ENCODE peak calls at places on chromosomes 1 and 21, in seven cellular contexts. One of them, this sample, is unnamed.

GRCh38 chr21:39014751-39015150 is 168.5 kb downstream of the PSMG1 start:
- DNase-seq in stimulated activated CD4-positive, alpha-beta T cell treated with anti-CD3 and anti-CD28 coated beads, Interleukin-1b, Interleukin-23, amount 100 ng/mL, for 1 hour: no peak
- DNase-seq in epithelial cell of proximal tubule: no peak
- DNase-seq in stimulated activated CD8-positive, alpha-beta memory T cell treated with anti-CD3 and anti-CD28 coated beads, Interleukin-7, amount 100 ng/mL, for 4 hours: no peak
- DNase-seq in M059J: peak
- DNase-seq in stomach: no peak
- DNase-seq in H1: no peak
- DNase-seq in this sample: peak

GRCh38 chr1:216119600-216119999 is 303.6 kb downstream of the USH2A start:
- DNase-seq in M059J: peak
- DNase-seq in stimulated activated CD8-positive, alpha-beta memory T cell treated with anti-CD3 and anti-CD28 coated beads, Interleukin-7, amount 100 ng/mL, for 4 hours: no peak
- DNase-seq in epithelial cell of proximal tubule: peak
- DNase-seq in H1: no peak
- DNase-seq in stomach: no peak
- DNase-seq in stimulated activated CD4-positive, alpha-beta T cell treated with anti-CD3 and anti-CD28 coated beads, Interleukin-1b, Interleukin-23, amount 100 ng/mL, for 1 hour: no peak
- DNase-seq in this sample: peak

GRCh38 chr21:44789880-44790279 is 11.7 kb downstream of the UBE2G2 start:
- DNase-seq in stimulated activated CD4-positive, alpha-beta T cell treated with anti-CD3 and anti-CD28 coated beads, Interleukin-1b, Interleukin-23, amount 100 ng/mL, for 1 hour: no peak
- DNase-seq in M059J: peak
- DNase-seq in H1: no peak
- DNase-seq in stomach: no peak
- DNase-seq in epithelial cell of proximal tubule: no peak
- DNase-seq in stimulated activated CD8-positive, alpha-beta memory T cell treated with anti-CD3 and anti-CD28 coated beads, Interleukin-7, amount 100 ng/mL, for 4 hours: no peak
- DNase-seq in this sample: no peak

GRCh38 chr1:97864615-97865014 is 56.2 kb downstream of the DPYD start:
- DNase-seq in stimulated activated CD4-positive, alpha-beta T cell treated with anti-CD3 and anti-CD28 coated beads, Interleukin-1b, Interleukin-23, amount 100 ng/mL, for 1 hour: no peak
- DNase-seq in H1: no peak
- DNase-seq in stomach: no peak
- DNase-seq in M059J: no peak
- DNase-seq in epithelial cell of proximal tubule: no peak
- DNase-seq in stimulated activated CD8-positive, alpha-beta memory T cell treated with anti-CD3 and anti-CD28 coated beads, Interleukin-7, amount 100 ng/mL, for 4 hours: no peak
- DNase-seq in this sample: no peak

GRCh38 chr1:167756760-167757405 is 35.1 kb downstream of the MPZL1 start:
- DNase-seq in H1: no peak
- DNase-seq in stomach: no peak
- DNase-seq in stimulated activated CD4-positive, alpha-beta T cell treated with anti-CD3 and anti-CD28 coated beads, Interleukin-1b, Interleukin-23, amount 100 ng/mL, for 1 hour: no peak
- DNase-seq in epithelial cell of proximal tubule: no peak
- DNase-seq in M059J: no peak
- DNase-seq in stimulated activated CD8-positive, alpha-beta memory T cell treated with anti-CD3 and anti-CD28 coated beads, Interleukin-7, amount 100 ng/mL, for 4 hours: no peak
- DNase-seq in this sample: no peak

GRCh38 chr1:214187152-214187900 is 93.6 kb upstream of the SMYD2 start:
- DNase-seq in stimulated activated CD4-positive, alpha-beta T cell treated with anti-CD3 and anti-CD28 coated beads, Interleukin-1b, Interleukin-23, amount 100 ng/mL, for 1 hour: no peak
- DNase-seq in epithelial cell of proximal tubule: no peak
- DNase-seq in stomach: no peak
- DNase-seq in H1: no peak
- DNase-seq in M059J: no peak
- DNase-seq in stimulated activated CD8-positive, alpha-beta memory T cell treated with anti-CD3 and anti-CD28 coated beads, Interleukin-7, amount 100 ng/mL, for 4 hours: no peak
- DNase-seq in this sample: peak

GRCh38 chr1:247294282-247294681 is 37.4 kb downstream of the ZNF496 start:
- DNase-seq in stimulated activated CD8-positive, alpha-beta memory T cell treated with anti-CD3 and anti-CD28 coated beads, Interleukin-7, amount 100 ng/mL, for 4 hours: no peak
- DNase-seq in stomach: no peak
- DNase-seq in epithelial cell of proximal tubule: no peak
- DNase-seq in H1: no peak
- DNase-seq in stimulated activated CD4-positive, alpha-beta T cell treated with anti-CD3 and anti-CD28 coated beads, Interleukin-1b, Interleukin-23, amount 100 ng/mL, for 1 hour: no peak
- DNase-seq in M059J: peak
- DNase-seq in this sample: peak

GRCh38 chr1:240831922-240832321 is 220.0 kb upstream of the GREM2 start:
- DNase-seq in H1: no peak
- DNase-seq in stimulated activated CD4-positive, alpha-beta T cell treated with anti-CD3 and anti-CD28 coated beads, Interleukin-1b, Interleukin-23, amount 100 ng/mL, for 1 hour: no peak
- DNase-seq in epithelial cell of proximal tubule: no peak
- DNase-seq in stomach: no peak
- DNase-seq in stimulated activated CD8-positive, alpha-beta memory T cell treated with anti-CD3 and anti-CD28 coated beads, Interleukin-7, amount 100 ng/mL, for 4 hours: no peak
- DNase-seq in M059J: peak
- DNase-seq in this sample: no peak

GRCh38 chr1:156368889-156369684 is at the start of gene RHBG:
- DNase-seq in stimulated activated CD8-positive, alpha-beta memory T cell treated with anti-CD3 and anti-CD28 coated beads, Interleukin-7, amount 100 ng/mL, for 4 hours: no peak
- DNase-seq in stimulated activated CD4-positive, alpha-beta T cell treated with anti-CD3 and anti-CD28 coated beads, Interleukin-1b, Interleukin-23, amount 100 ng/mL, for 1 hour: no peak
- DNase-seq in epithelial cell of proximal tubule: no peak
- DNase-seq in M059J: peak
- DNase-seq in H1: no peak
- DNase-seq in stomach: peak
- DNase-seq in this sample: peak

GRCh38 chr1:8794605-8795004 is 22.8 kb downstream of the RERE start:
- DNase-seq in stimulated activated CD4-positive, alpha-beta T cell treated with anti-CD3 and anti-CD28 coated beads, Interleukin-1b, Interleukin-23, amount 100 ng/mL, for 1 hour: no peak
- DNase-seq in epithelial cell of proximal tubule: no peak
- DNase-seq in H1: no peak
- DNase-seq in stomach: no peak
- DNase-seq in stimulated activated CD8-positive, alpha-beta memory T cell treated with anti-CD3 and anti-CD28 coated beads, Interleukin-7, amount 100 ng/mL, for 4 hours: no peak
- DNase-seq in M059J: no peak
- DNase-seq in this sample: no peak

GRCh38 chr1:15304708-15305326 is 57.8 kb downstream of the FHAD1 start:
- DNase-seq in stomach: peak
- DNase-seq in M059J: peak
- DNase-seq in stimulated activated CD4-positive, alpha-beta T cell treated with anti-CD3 and anti-CD28 coated beads, Interleukin-1b, Interleukin-23, amount 100 ng/mL, for 1 hour: peak
- DNase-seq in stimulated activated CD8-positive, alpha-beta memory T cell treated with anti-CD3 and anti-CD28 coated beads, Interleukin-7, amount 100 ng/mL, for 4 hours: peak
- DNase-seq in epithelial cell of proximal tubule: peak
- DNase-seq in H1: peak
- DNase-seq in this sample: peak

GRCh38 chr21:15732290-15732995 is 2.7 kb downstream of the USP25 start:
- DNase-seq in stimulated activated CD4-positive, alpha-beta T cell treated with anti-CD3 and anti-CD28 coated beads, Interleukin-1b, Interleukin-23, amount 100 ng/mL, for 1 hour: no peak
- DNase-seq in stomach: no peak
- DNase-seq in M059J: peak
- DNase-seq in H1: no peak
- DNase-seq in stimulated activated CD8-positive, alpha-beta memory T cell treated with anti-CD3 and anti-CD28 coated beads, Interleukin-7, amount 100 ng/mL, for 4 hours: no peak
- DNase-seq in epithelial cell of proximal tubule: no peak
- DNase-seq in this sample: no peak

GRCh38 chr1:2210786-2211185 is 16.2 kb upstream of the FAAP20 start:
- DNase-seq in H1: no peak
- DNase-seq in stimulated activated CD8-positive, alpha-beta memory T cell treated with anti-CD3 and anti-CD28 coated beads, Interleukin-7, amount 100 ng/mL, for 4 hours: no peak
- DNase-seq in stomach: no peak
- DNase-seq in M059J: no peak
- DNase-seq in epithelial cell of proximal tubule: no peak
- DNase-seq in stimulated activated CD4-positive, alpha-beta T cell treated with anti-CD3 and anti-CD28 coated beads, Interleukin-1b, Interleukin-23, amount 100 ng/mL, for 1 hour: no peak
- DNase-seq in this sample: no peak

GRCh38 chr1:89990976-89991831 is 3.7 kb upstream of the ZNF326 start:
- DNase-seq in stomach: no peak
- DNase-seq in epithelial cell of proximal tubule: no peak
- DNase-seq in stimulated activated CD8-positive, alpha-beta memory T cell treated with anti-CD3 and anti-CD28 coated beads, Interleukin-7, amount 100 ng/mL, for 4 hours: no peak
- DNase-seq in stimulated activated CD4-positive, alpha-beta T cell treated with anti-CD3 and anti-CD28 coated beads, Interleukin-1b, Interleukin-23, amount 100 ng/mL, for 1 hour: no peak
- DNase-seq in M059J: peak
- DNase-seq in H1: no peak
- DNase-seq in this sample: no peak

GRCh38 chr1:77412794-77413530 is 131.1 kb downstream of the AK5 start:
- DNase-seq in M059J: peak
- DNase-seq in stimulated activated CD8-positive, alpha-beta memory T cell treated with anti-CD3 and anti-CD28 coated beads, Interleukin-7, amount 100 ng/mL, for 4 hours: no peak
- DNase-seq in stomach: no peak
- DNase-seq in epithelial cell of proximal tubule: no peak
- DNase-seq in stimulated activated CD4-positive, alpha-beta T cell treated with anti-CD3 and anti-CD28 coated beads, Interleukin-1b, Interleukin-23, amount 100 ng/mL, for 1 hour: no peak
- DNase-seq in H1: no peak
- DNase-seq in this sample: no peak

GRCh38 chr1:221979461-221980032 is 237.7 kb upstream of the DUSP10 start:
- DNase-seq in H1: no peak
- DNase-seq in M059J: no peak
- DNase-seq in stimulated activated CD8-positive, alpha-beta memory T cell treated with anti-CD3 and anti-CD28 coated beads, Interleukin-7, amount 100 ng/mL, for 4 hours: no peak
- DNase-seq in stimulated activated CD4-positive, alpha-beta T cell treated with anti-CD3 and anti-CD28 coated beads, Interleukin-1b, Interleukin-23, amount 100 ng/mL, for 1 hour: no peak
- DNase-seq in stomach: no peak
- DNase-seq in epithelial cell of proximal tubule: no peak
- DNase-seq in this sample: no peak

GRCh38 chr1:231534703-231535159 is 6.3 kb downstream of the TSNAX start:
- DNase-seq in stimulated activated CD8-positive, alpha-beta memory T cell treated with anti-CD3 and anti-CD28 coated beads, Interleukin-7, amount 100 ng/mL, for 4 hours: no peak
- DNase-seq in stimulated activated CD4-positive, alpha-beta T cell treated with anti-CD3 and anti-CD28 coated beads, Interleukin-1b, Interleukin-23, amount 100 ng/mL, for 1 hour: no peak
- DNase-seq in M059J: no peak
- DNase-seq in H1: no peak
- DNase-seq in epithelial cell of proximal tubule: no peak
- DNase-seq in stomach: no peak
- DNase-seq in this sample: no peak

GRCh38 chr1:160365325-160365724 is 1.5 kb upstream of the NHLH1 start:
- DNase-seq in H1: no peak
- DNase-seq in epithelial cell of proximal tubule: no peak
- DNase-seq in stomach: no peak
- DNase-seq in M059J: no peak
- DNase-seq in stimulated activated CD8-positive, alpha-beta memory T cell treated with anti-CD3 and anti-CD28 coated beads, Interleukin-7, amount 100 ng/mL, for 4 hours: no peak
- DNase-seq in stimulated activated CD4-positive, alpha-beta T cell treated with anti-CD3 and anti-CD28 coated beads, Interleukin-1b, Interleukin-23, amount 100 ng/mL, for 1 hour: no peak
- DNase-seq in this sample: no peak

GRCh38 chr21:45982256-45982757 is 737 bp downstream of the COL6A1 start:
- DNase-seq in M059J: peak
- DNase-seq in stimulated activated CD8-positive, alpha-beta memory T cell treated with anti-CD3 and anti-CD28 coated beads, Interleukin-7, amount 100 ng/mL, for 4 hours: no peak
- DNase-seq in H1: no peak
- DNase-seq in stimulated activated CD4-positive, alpha-beta T cell treated with anti-CD3 and anti-CD28 coated beads, Interleukin-1b, Interleukin-23, amount 100 ng/mL, for 1 hour: no peak
- DNase-seq in stomach: no peak
- DNase-seq in epithelial cell of proximal tubule: no peak
- DNase-seq in this sample: no peak

GRCh38 chr1:117671781-117672501 is 66.1 kb downstream of the TENT5C start:
- DNase-seq in epithelial cell of proximal tubule: no peak
- DNase-seq in stimulated activated CD8-positive, alpha-beta memory T cell treated with anti-CD3 and anti-CD28 coated beads, Interleukin-7, amount 100 ng/mL, for 4 hours: no peak
- DNase-seq in stomach: peak
- DNase-seq in stimulated activated CD4-positive, alpha-beta T cell treated with anti-CD3 and anti-CD28 coated beads, Interleukin-1b, Interleukin-23, amount 100 ng/mL, for 1 hour: no peak
- DNase-seq in M059J: peak
- DNase-seq in H1: no peak
- DNase-seq in this sample: peak

GRCh38 chr1:147919881-147920280 is 8.3 kb upstream of the GPR89B start:
- DNase-seq in H1: no peak
- DNase-seq in stimulated activated CD8-positive, alpha-beta memory T cell treated with anti-CD3 and anti-CD28 coated beads, Interleukin-7, amount 100 ng/mL, for 4 hours: no peak
- DNase-seq in stimulated activated CD4-positive, alpha-beta T cell treated with anti-CD3 and anti-CD28 coated beads, Interleukin-1b, Interleukin-23, amount 100 ng/mL, for 1 hour: no peak
- DNase-seq in epithelial cell of proximal tubule: no peak
- DNase-seq in stomach: no peak
- DNase-seq in M059J: peak
- DNase-seq in this sample: no peak

GRCh38 chr1:243260221-243260880 is 4.5 kb downstream of the SDCCAG8 start:
- DNase-seq in H1: no peak
- DNase-seq in M059J: no peak
- DNase-seq in stimulated activated CD8-positive, alpha-beta memory T cell treated with anti-CD3 and anti-CD28 coated beads, Interleukin-7, amount 100 ng/mL, for 4 hours: no peak
- DNase-seq in stimulated activated CD4-positive, alpha-beta T cell treated with anti-CD3 and anti-CD28 coated beads, Interleukin-1b, Interleukin-23, amount 100 ng/mL, for 1 hour: no peak
- DNase-seq in epithelial cell of proximal tubule: no peak
- DNase-seq in stomach: no peak
- DNase-seq in this sample: no peak